ENCODE peak calls at places on chromosomes 12 and 14, in ten cellular contexts. One of them, this sample, is unnamed.

GRCh38 chr12:131455581-131456110 is 255.2 kb upstream of the SFSWAP start:
- DNase-seq in epithelial cell of prostate: no peak
- DNase-seq in Karpas-422: no peak
- DNase-seq in mammary epithelial cell: no peak
- DNase-seq in HCT116: no peak
- DNase-seq in GM23338: no peak
- DNase-seq in substantia nigra: no peak
- DNase-seq in HL-60: no peak
- DNase-seq in cardiac muscle cell: no peak
- DNase-seq in AG04450: no peak
- DNase-seq in this sample: no peak

GRCh38 chr14:104139460-104140212 is 1.2 kb downstream of the KIF26A start:
- DNase-seq in cardiac muscle cell: no peak
- DNase-seq in mammary epithelial cell: no peak
- DNase-seq in AG04450: no peak
- DNase-seq in GM23338: no peak
- DNase-seq in HL-60: no peak
- DNase-seq in substantia nigra: no peak
- DNase-seq in HCT116: no peak
- DNase-seq in Karpas-422: no peak
- DNase-seq in epithelial cell of prostate: no peak
- DNase-seq in this sample: no peak

GRCh38 chr12:46936042-46936441 is 110.2 kb upstream of the SLC38A4 start:
- DNase-seq in GM23338: no peak
- DNase-seq in Karpas-422: no peak
- DNase-seq in mammary epithelial cell: no peak
- DNase-seq in epithelial cell of prostate: no peak
- DNase-seq in HL-60: no peak
- DNase-seq in substantia nigra: no peak
- DNase-seq in HCT116: no peak
- DNase-seq in cardiac muscle cell: no peak
- DNase-seq in AG04450: no peak
- DNase-seq in this sample: no peak

GRCh38 chr12:91178801-91179200 is 3.8 kb downstream of the DCN start:
- DNase-seq in substantia nigra: no peak
- DNase-seq in cardiac muscle cell: no peak
- DNase-seq in HCT116: no peak
- DNase-seq in mammary epithelial cell: no peak
- DNase-seq in AG04450: no peak
- DNase-seq in Karpas-422: peak; percentile 82
- DNase-seq in HL-60: no peak
- DNase-seq in epithelial cell of prostate: no peak
- DNase-seq in GM23338: no peak
- DNase-seq in this sample: no peak

GRCh38 chr14:68306265-68306933 is 486.5 kb downstream of the ZFP36L1 start:
- DNase-seq in Karpas-422: peak; percentile 50
- DNase-seq in GM23338: no peak
- DNase-seq in substantia nigra: no peak
- DNase-seq in cardiac muscle cell: no peak
- DNase-seq in HL-60: no peak
- DNase-seq in mammary epithelial cell: no peak
- DNase-seq in HCT116: no peak
- DNase-seq in AG04450: no peak
- DNase-seq in epithelial cell of prostate: no peak
- DNase-seq in this sample: no peak

GRCh38 chr12:48973084-48973483 is 1.5 kb upstream of the WNT10B start:
- DNase-seq in mammary epithelial cell: no peak
- DNase-seq in GM23338: no peak
- DNase-seq in Karpas-422: no peak
- DNase-seq in HL-60: no peak
- DNase-seq in epithelial cell of prostate: no peak
- DNase-seq in substantia nigra: no peak
- DNase-seq in HCT116: no peak
- DNase-seq in AG04450: no peak
- DNase-seq in cardiac muscle cell: no peak
- DNase-seq in this sample: no peak

GRCh38 chr14:104933721-104934379 is 9.2 kb downstream of the PLD4 start:
- DNase-seq in Karpas-422: no peak
- DNase-seq in AG04450: no peak
- DNase-seq in epithelial cell of prostate: no peak
- DNase-seq in HCT116: no peak
- DNase-seq in cardiac muscle cell: no peak
- DNase-seq in mammary epithelial cell: no peak
- DNase-seq in GM23338: peak; percentile 38
- DNase-seq in HL-60: no peak
- DNase-seq in substantia nigra: no peak
- DNase-seq in this sample: no peak

GRCh38 chr12:104921340-104921739 is 36.8 kb downstream of the SLC41A2 start:
- DNase-seq in HCT116: no peak
- DNase-seq in Karpas-422: no peak
- DNase-seq in GM23338: no peak
- DNase-seq in mammary epithelial cell: no peak
- DNase-seq in HL-60: no peak
- DNase-seq in substantia nigra: no peak
- DNase-seq in epithelial cell of prostate: no peak
- DNase-seq in AG04450: no peak
- DNase-seq in cardiac muscle cell: no peak
- DNase-seq in this sample: no peak

GRCh38 chr12:102421801-102422583 is 58.4 kb downstream of the IGF1 start:
- DNase-seq in Karpas-422: no peak
- DNase-seq in GM23338: no peak
- DNase-seq in mammary epithelial cell: no peak
- DNase-seq in cardiac muscle cell: no peak
- DNase-seq in HCT116: no peak
- DNase-seq in epithelial cell of prostate: no peak
- DNase-seq in substantia nigra: no peak
- DNase-seq in HL-60: no peak
- DNase-seq in AG04450: no peak
- DNase-seq in this sample: no peak

GRCh38 chr12:52254180-52254964 is 20.1 kb upstream of the KRT86 start:
- DNase-seq in HCT116: no peak
- DNase-seq in substantia nigra: no peak
- DNase-seq in AG04450: no peak
- DNase-seq in epithelial cell of prostate: no peak
- DNase-seq in cardiac muscle cell: no peak
- DNase-seq in GM23338: no peak
- DNase-seq in mammary epithelial cell: peak; percentile 57
- DNase-seq in HL-60: no peak
- DNase-seq in Karpas-422: no peak
- DNase-seq in this sample: no peak

GRCh38 chr14:50783542-50783941 is 47.4 kb downstream of the NIN start:
- DNase-seq in HL-60: no peak
- DNase-seq in GM23338: no peak
- DNase-seq in cardiac muscle cell: no peak
- DNase-seq in substantia nigra: no peak
- DNase-seq in mammary epithelial cell: no peak
- DNase-seq in HCT116: no peak
- DNase-seq in AG04450: no peak
- DNase-seq in epithelial cell of prostate: no peak
- DNase-seq in Karpas-422: no peak
- DNase-seq in this sample: no peak

GRCh38 chr14:69005432-69006148 is 26.5 kb upstream of the ACTN1 start:
- DNase-seq in HL-60: no peak
- DNase-seq in substantia nigra: no peak
- DNase-seq in mammary epithelial cell: peak; percentile 88
- DNase-seq in Karpas-422: no peak
- DNase-seq in epithelial cell of prostate: peak; percentile 43
- DNase-seq in GM23338: no peak
- DNase-seq in HCT116: peak; percentile 47
- DNase-seq in AG04450: peak; percentile 72
- DNase-seq in cardiac muscle cell: peak; percentile 91
- DNase-seq in this sample: peak; percentile 95

GRCh38 chr12:126233625-126234024 is 1168.4 kb downstream of the AACS start:
- DNase-seq in epithelial cell of prostate: no peak
- DNase-seq in cardiac muscle cell: peak; percentile 1
- DNase-seq in substantia nigra: no peak
- DNase-seq in AG04450: no peak
- DNase-seq in Karpas-422: no peak
- DNase-seq in HL-60: no peak
- DNase-seq in mammary epithelial cell: no peak
- DNase-seq in HCT116: no peak
- DNase-seq in GM23338: peak; percentile 39
- DNase-seq in this sample: no peak

GRCh38 chr12:131230340-131231099 is 276.8 kb downstream of the ADGRD1 start:
- DNase-seq in AG04450: no peak
- DNase-seq in HL-60: no peak
- DNase-seq in mammary epithelial cell: no peak
- DNase-seq in epithelial cell of prostate: no peak
- DNase-seq in Karpas-422: no peak
- DNase-seq in cardiac muscle cell: no peak
- DNase-seq in HCT116: no peak
- DNase-seq in GM23338: no peak
- DNase-seq in substantia nigra: no peak
- DNase-seq in this sample: no peak

GRCh38 chr14:38481939-38482678 is 226.2 kb upstream of the CLEC14A start:
- DNase-seq in substantia nigra: no peak
- DNase-seq in cardiac muscle cell: peak; percentile 47
- DNase-seq in Karpas-422: no peak
- DNase-seq in HL-60: no peak
- DNase-seq in HCT116: no peak
- DNase-seq in epithelial cell of prostate: no peak
- DNase-seq in GM23338: peak; percentile 5
- DNase-seq in AG04450: no peak
- DNase-seq in mammary epithelial cell: no peak
- DNase-seq in this sample: no peak

GRCh38 chr12:54879132-54879531 is 24.8 kb downstream of the MUCL1 start:
- DNase-seq in substantia nigra: no peak
- DNase-seq in GM23338: no peak
- DNase-seq in HL-60: peak; percentile 36
- DNase-seq in HCT116: no peak
- DNase-seq in epithelial cell of prostate: no peak
- DNase-seq in Karpas-422: no peak
- DNase-seq in mammary epithelial cell: no peak
- DNase-seq in cardiac muscle cell: no peak
- DNase-seq in AG04450: no peak
- DNase-seq in this sample: no peak

GRCh38 chr14:74843653-74844052 is 32.3 kb downstream of the PROX2 start:
- DNase-seq in cardiac muscle cell: peak; percentile 69
- DNase-seq in GM23338: no peak
- DNase-seq in HCT116: no peak
- DNase-seq in HL-60: no peak
- DNase-seq in epithelial cell of prostate: no peak
- DNase-seq in substantia nigra: no peak
- DNase-seq in AG04450: no peak
- DNase-seq in mammary epithelial cell: no peak
- DNase-seq in Karpas-422: no peak
- DNase-seq in this sample: no peak

GRCh38 chr12:59234391-59234790 is 314.1 kb upstream of the LRIG3 start:
- DNase-seq in cardiac muscle cell: no peak
- DNase-seq in epithelial cell of prostate: no peak
- DNase-seq in mammary epithelial cell: no peak
- DNase-seq in HCT116: no peak
- DNase-seq in Karpas-422: no peak
- DNase-seq in HL-60: no peak
- DNase-seq in GM23338: peak; percentile 5
- DNase-seq in substantia nigra: no peak
- DNase-seq in AG04450: no peak
- DNase-seq in this sample: no peak

GRCh38 chr12:95201056-95201670 is 16.1 kb downstream of the FGD6 start:
- DNase-seq in HCT116: no peak
- DNase-seq in cardiac muscle cell: peak; percentile 68
- DNase-seq in substantia nigra: no peak
- DNase-seq in mammary epithelial cell: peak; percentile 94
- DNase-seq in GM23338: no peak
- DNase-seq in epithelial cell of prostate: peak; percentile 77
- DNase-seq in AG04450: no peak
- DNase-seq in HL-60: no peak
- DNase-seq in Karpas-422: no peak
- DNase-seq in this sample: peak; percentile 66

GRCh38 chr12:116217045-116217444 is 60.4 kb downstream of the MED13L start:
- DNase-seq in epithelial cell of prostate: no peak
- DNase-seq in GM23338: no peak
- DNase-seq in HCT116: no peak
- DNase-seq in HL-60: no peak
- DNase-seq in Karpas-422: no peak
- DNase-seq in mammary epithelial cell: no peak
- DNase-seq in cardiac muscle cell: no peak
- DNase-seq in substantia nigra: no peak
- DNase-seq in AG04450: no peak
- DNase-seq in this sample: no peak
- H3K27ac ChIP-seq in epithelial cell of prostate: no peak overlapping the region
- H3K27ac ChIP-seq in GM23338: no peak overlapping the region
- H3K27ac ChIP-seq in HCT116: no peak overlapping the region
- H3K27ac ChIP-seq in HL-60: no peak overlapping the region
- H3K27ac ChIP-seq in Karpas-422: no peak overlapping the region
- H3K27ac ChIP-seq in mammary epithelial cell: no peak overlapping the region
- H3K27ac ChIP-seq in cardiac muscle cell: peak overlapping the region; percentile 16
- H3K27ac ChIP-seq in substantia nigra: no peak overlapping the region
- H3K27ac ChIP-seq in AG04450: no peak overlapping the region
- H3K27ac ChIP-seq in this sample: no peak overlapping the region

GRCh38 chr14:56524971-56525677 is 54.5 kb upstream of the TMEM260 start:
- DNase-seq in AG04450: no peak
- DNase-seq in substantia nigra: no peak
- DNase-seq in Karpas-422: no peak
- DNase-seq in mammary epithelial cell: no peak
- DNase-seq in epithelial cell of prostate: no peak
- DNase-seq in HL-60: no peak
- DNase-seq in HCT116: no peak
- DNase-seq in GM23338: peak; percentile 57
- DNase-seq in cardiac muscle cell: no peak
- DNase-seq in this sample: no peak
- H3K27ac ChIP-seq in AG04450: no peak overlapping the region
- H3K27ac ChIP-seq in substantia nigra: no peak overlapping the region
- H3K27ac ChIP-seq in Karpas-422: no peak overlapping the region
- H3K27ac ChIP-seq in mammary epithelial cell: no peak overlapping the region
- H3K27ac ChIP-seq in epithelial cell of prostate: no peak overlapping the region
- H3K27ac ChIP-seq in HL-60: no peak overlapping the region
- H3K27ac ChIP-seq in HCT116: no peak overlapping the region
- H3K27ac ChIP-seq in GM23338: peak overlapping the region; percentile 2
- H3K27ac ChIP-seq in cardiac muscle cell: no peak overlapping the region
- H3K27ac ChIP-seq in this sample: no peak overlapping the region

GRCh38 chr14:22281322-22281977 is 307.6 kb downstream of the DAD1 start:
- DNase-seq in Karpas-422: peak; percentile 50
- DNase-seq in mammary epithelial cell: no peak
- DNase-seq in substantia nigra: no peak
- DNase-seq in GM23338: no peak
- DNase-seq in epithelial cell of prostate: no peak
- DNase-seq in AG04450: no peak
- DNase-seq in HL-60: peak; percentile 70
- DNase-seq in HCT116: no peak
- DNase-seq in cardiac muscle cell: no peak
- DNase-seq in this sample: no peak
- H3K27ac ChIP-seq in Karpas-422: peak overlapping the region; percentile 61
- H3K27ac ChIP-seq in mammary epithelial cell: no peak overlapping the region
- H3K27ac ChIP-seq in substantia nigra: no peak overlapping the region
- H3K27ac ChIP-seq in GM23338: no peak overlapping the region
- H3K27ac ChIP-seq in epithelial cell of prostate: no peak overlapping the region
- H3K27ac ChIP-seq in AG04450: no peak overlapping the region
- H3K27ac ChIP-seq in HL-60: no peak overlapping the region
- H3K27ac ChIP-seq in HCT116: no peak overlapping the region
- H3K27ac ChIP-seq in cardiac muscle cell: no peak overlapping the region
- H3K27ac ChIP-seq in this sample: no peak overlapping the region

DNA sequence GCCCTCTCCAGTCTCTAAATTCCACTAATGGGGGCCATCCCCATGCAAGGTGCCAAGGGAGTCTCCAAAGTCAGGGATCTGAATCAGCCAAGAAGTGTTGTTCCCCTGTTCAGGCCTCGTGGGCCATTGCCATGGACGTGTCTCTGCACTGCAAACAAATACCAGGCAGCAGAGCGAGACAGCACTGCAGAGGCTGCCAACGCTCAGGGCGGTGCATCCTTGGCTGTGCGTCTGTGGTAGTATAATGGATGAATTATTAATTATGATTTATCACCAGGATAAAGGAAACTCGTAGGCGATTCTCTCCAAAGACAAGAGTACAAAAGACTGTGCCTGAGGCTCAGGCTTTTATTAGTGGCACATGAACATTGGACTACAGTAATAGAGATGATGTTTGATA is 122.3 kb upstream of the NTF3 start:
- DNase-seq in HCT116: no peak
- DNase-seq in mammary epithelial cell: peak; percentile 50
- DNase-seq in GM23338: no peak
- DNase-seq in AG04450: no peak
- DNase-seq in HL-60: no peak
- DNase-seq in cardiac muscle cell: no peak
- DNase-seq in epithelial cell of prostate: no peak
- DNase-seq in Karpas-422: no peak
- DNase-seq in substantia nigra: no peak
- DNase-seq in this sample: no peak
- H3K27ac ChIP-seq in HCT116: no peak overlapping the region
- H3K27ac ChIP-seq in mammary epithelial cell: no peak overlapping the region
- H3K27ac ChIP-seq in GM23338: no peak overlapping the region
- H3K27ac ChIP-seq in AG04450: no peak overlapping the region
- H3K27ac ChIP-seq in HL-60: no peak overlapping the region
- H3K27ac ChIP-seq in cardiac muscle cell: no peak overlapping the region
- H3K27ac ChIP-seq in epithelial cell of prostate: no peak overlapping the region
- H3K27ac ChIP-seq in Karpas-422: no peak overlapping the region
- H3K27ac ChIP-seq in substantia nigra: no peak overlapping the region
- H3K27ac ChIP-seq in this sample: no peak overlapping the region